ENCODE peak calls at places on chromosomes 4 and X, in five cellular contexts. E is hepatocyte, D is esophagus squamous epithelium, C is BJ, P is Caco-2. Y is an unnamed sample.

GRCh38 chr4:125432078-125432477 is 117.3 kb downstream of the FAT4 start:
- DNase-seq in E (peak), D (no peak), C (no peak), P (peak), Y (no peak)

GRCh38 chr4:16102356-16102755 is 18.5 kb upstream of the PROM1 start:
- DNase-seq in E (no peak), D (no peak), C (no peak), P (no peak), Y (no peak)

GRCh38 chr4:7691992-7692391 is 247.7 kb downstream of the AFAP1 start:
- DNase-seq in E (no peak), D (no peak), C (no peak), P (no peak), Y (no peak)

GRCh38 chr4:113978561-113979156 is 788 bp downstream of the ARSJ start:
- DNase-seq in E (peak), D (no peak), C (no peak), P (peak), Y (no peak)

GRCh38 chr4:140641789-140642439 is 73.2 kb upstream of the UCP1 start:
- DNase-seq in E (peak), D (no peak), C (no peak), P (peak), Y (no peak)

GRCh38 chrX:63503541-63503940 is 152.4 kb upstream of the SPIN4 start:
- DNase-seq in E (no peak), D (no peak), C (no peak), P (peak), Y (no peak)

GRCh38 chr4:54400802-54401201 is 171.7 kb downstream of the PDGFRA start:
- DNase-seq in E (peak), D (no peak), C (peak), P (no peak), Y (no peak)

GRCh38 chrX:147838465-147839131 is 73.1 kb upstream of the FMR1 start:
- DNase-seq in E (no peak), D (no peak), C (no peak), P (no peak), Y (peak)

GRCh38 chr4:16225139-16225538 is 1.1 kb downstream of the TAPT1 start:
- DNase-seq in E (no peak), D (no peak), C (no peak), P (no peak), Y (peak)

GRCh38 chrX:108224218-108224617 is 132.6 kb downstream of the ATG4A start:
- DNase-seq in E (no peak), D (no peak), C (no peak), P (no peak), Y (no peak)

GRCh38 chr4:879730-880079 is 52.4 kb downstream of the GAK start:
- DNase-seq in E (no peak), D (no peak), C (no peak), P (no peak), Y (peak)

GRCh38 chr4:187357045-187357643 is 633.5 kb upstream of the FAT1 start:
- DNase-seq in E (no peak), D (no peak), C (no peak), P (no peak), Y (no peak)

GRCh38 chr4:124030038-124030638 is 633.5 kb downstream of the SPRY1 start:
- DNase-seq in E (no peak), D (no peak), C (no peak), P (no peak), Y (no peak)

GRCh38 chr4:188161167-188161566 is 21.9 kb downstream of the TRIML1 start:
- DNase-seq in E (no peak), D (no peak), C (no peak), P (no peak), Y (no peak)

GRCh38 chrX:111376897-111377601 is 34.9 kb downstream of the DCX start:
- DNase-seq in E (peak), D (no peak), C (no peak), P (no peak), Y (no peak)

GRCh38 chr4:62640296-62640695 is 1440.2 kb downstream of the ADGRL3 start:
- DNase-seq in E (no peak), D (no peak), C (no peak), P (no peak), Y (no peak)

DNA sequence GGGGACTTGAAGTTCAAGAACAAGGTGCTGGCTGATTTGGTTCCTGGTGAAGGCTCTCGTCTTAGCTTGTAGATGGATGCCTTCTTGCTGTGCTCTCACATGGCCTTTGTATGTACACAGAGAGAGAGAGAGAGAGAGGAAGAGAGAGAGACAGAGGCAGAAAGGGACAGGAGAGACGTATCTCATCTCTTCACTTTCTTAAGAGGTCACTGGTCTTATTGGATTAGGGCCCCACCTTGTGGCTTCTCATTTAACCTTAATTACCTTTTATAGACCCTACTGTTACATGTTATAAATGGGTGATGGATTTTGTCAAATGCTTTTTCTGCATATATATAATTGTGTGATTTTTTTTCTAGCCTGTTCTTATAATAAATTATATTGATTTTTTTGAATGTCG is 1444.2 kb downstream of the ADGRL3 start:
- DNase-seq in E (peak), D (no peak), C (no peak), P (peak), Y (no peak)
- TF ChIP-seq CTCF in E (peak), D (peak), C (no peak), P (no peak), Y (peak)

GRCh38 chrX:132958086-132958703 is at the start of gene HS6ST2:
- DNase-seq in E (peak), D (no peak), C (no peak), P (peak), Y (no peak)
- TF ChIP-seq CTCF in E (no peak), D (peak), C (no peak), P (no peak), Y (no peak)

DNA sequence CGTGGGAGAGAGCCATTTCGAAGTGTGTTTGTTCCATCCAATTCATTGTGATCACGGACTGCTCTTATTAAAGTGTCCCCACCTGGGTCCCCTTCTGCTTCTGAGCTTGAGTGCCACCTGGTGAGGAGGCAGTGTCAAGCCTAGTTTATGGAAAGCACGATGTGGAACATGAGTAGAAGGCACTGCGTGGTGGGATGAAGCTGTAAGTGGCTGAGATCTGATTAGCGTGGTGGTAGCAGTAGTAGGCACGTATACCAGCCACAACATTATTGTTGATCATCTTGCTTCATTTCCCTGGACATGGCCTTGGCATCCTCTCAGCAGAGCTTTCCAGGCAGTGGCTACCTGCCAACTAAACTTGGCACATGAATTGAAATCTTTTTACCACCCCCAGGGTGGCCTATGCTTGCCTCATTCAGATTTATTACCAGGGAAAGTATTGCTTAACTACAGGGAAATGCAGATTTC is 46.4 kb downstream of the GPAT3 start:
- DNase-seq in E (peak), D (no peak), C (no peak), P (peak), Y (no peak)
- TF ChIP-seq CTCF in E (no peak), D (no peak), C (no peak), P (peak), Y (peak)

DNA sequence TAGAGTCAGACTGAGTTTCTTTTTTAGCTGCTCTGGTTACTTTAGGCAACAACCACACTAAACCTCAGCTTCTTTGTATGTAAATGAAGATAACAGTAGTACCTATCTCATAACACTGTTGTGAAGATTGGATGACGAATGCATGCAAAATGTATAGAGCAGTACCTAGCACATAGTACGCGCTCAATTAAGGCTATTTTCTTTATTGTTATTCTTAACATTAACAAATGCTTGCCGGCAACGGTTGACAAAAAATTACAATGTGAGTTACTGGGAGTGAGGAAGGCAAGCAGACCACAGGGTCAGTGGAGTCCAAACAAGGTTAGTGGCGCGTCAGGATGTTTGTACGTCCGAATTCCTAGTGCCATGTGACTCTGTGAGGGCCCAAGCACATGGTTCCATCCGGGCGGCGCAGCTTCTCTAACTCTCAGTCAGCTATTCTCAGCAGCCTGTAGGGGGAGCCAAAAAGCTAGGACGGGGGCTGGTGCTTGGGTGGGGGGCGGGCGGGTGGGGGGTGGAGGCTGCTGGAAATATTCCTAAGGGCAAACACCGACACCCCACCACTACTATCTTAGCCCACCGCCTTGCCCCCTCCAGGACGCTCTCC is 795 bp upstream of the NALF2 start:
- DNase-seq in E (no peak), D (no peak), C (no peak), P (no peak), Y (no peak)
- TF ChIP-seq CTCF in E (peak), D (no peak), C (no peak), P (peak), Y (peak)

Y was measured in GM13977.